ENCODE peak calls at places on chromosome 22, in six cellular contexts. Z, U, D, J, L and K are unnamed samples.
A peak's percentile ranks its signal among the peaks of the same experiment; 100 is the strongest.

GRCh38 chr22:21642584-21643448 is 714 bp downstream of the SDF2L1 start:
- DNase-seq in J (no peak), L (peak; percentile 75), Z (peak; percentile 44), D (peak; percentile 43), U (no peak), K (peak; percentile 66)

GRCh38 chr22:17970205-17970708 is 54.1 kb downstream of the MICAL3 start:
- DNase-seq in L (no peak), D (peak; percentile 65), Z (no peak), U (no peak), J (no peak), K (no peak)

GRCh38 chr22:47207846-47208554 is 445.6 kb downstream of the TBC1D22A start:
- DNase-seq in J (no peak), D (no peak), Z (no peak), L (no peak), U (no peak), K (no peak)

GRCh38 chr22:17098379-17098819 is 13.6 kb downstream of the IL17RA start:
- DNase-seq in L (peak; percentile 64), U (no peak), Z (no peak), J (no peak), D (no peak), K (no peak)

GRCh38 chr22:25346859-25347751 is 127.7 kb downstream of the CRYBB2 start:
- DNase-seq in J (no peak), Z (no peak), U (no peak), L (peak; percentile 59), D (no peak), K (no peak)

GRCh38 chr22:35552186-35552842 is 11.7 kb downstream of the RASD2 start:
- DNase-seq in Z (peak; percentile 58), L (no peak), U (no peak), D (no peak), J (no peak), K (no peak)

GRCh38 chr22:36027960-36028645 is 521 bp downstream of the RBFOX2 start:
- DNase-seq in U (no peak), L (no peak), D (no peak), J (no peak), Z (no peak), K (peak; percentile 84)

GRCh38 chr22:36369004-36369921 is 18.5 kb downstream of the MYH9 start:
- DNase-seq in L (no peak), J (no peak), D (no peak), U (no peak), Z (no peak), K (no peak)

GRCh38 chr22:20449819-20450550 is 12.4 kb upstream of the SCARF2 start:
- DNase-seq in U (no peak), L (no peak), J (no peak), D (no peak), Z (no peak), K (peak; percentile 21)

GRCh38 chr22:25896098-25896497 is 154.1 kb downstream of the MYO18B start:
- DNase-seq in L (no peak), D (no peak), Z (no peak), J (no peak), U (no peak), K (no peak)

GRCh38 chr22:47168441-47168840 is 406.0 kb downstream of the TBC1D22A start:
- DNase-seq in U (peak; percentile 5), J (no peak), L (peak; percentile 41), D (no peak), Z (no peak), K (peak; percentile 24)

GRCh38 chr22:32951807-32952153 is 106.4 kb downstream of the SYN3 start:
- DNase-seq in D (no peak), J (no peak), Z (no peak), L (no peak), U (no peak), K (peak; percentile 70)

GRCh38 chr22:16965560-16965959 is 42.5 kb downstream of the GAB4 start:
- DNase-seq in Z (no peak), U (no peak), J (no peak), D (no peak), L (no peak), K (peak; percentile 17)

GRCh38 chr22:47000888-47001287 is 238.4 kb downstream of the TBC1D22A start:
- DNase-seq in D (no peak), Z (no peak), J (peak; percentile 33), L (no peak), U (no peak), K (no peak)

GRCh38 chr22:36411589-36412258 is 24.0 kb upstream of the MYH9 start:
- DNase-seq in Z (peak; percentile 10), U (no peak), J (no peak), D (no peak), L (no peak), K (no peak)

GRCh38 chr22:17549655-17550054 is 13.6 kb upstream of the SLC25A18 start:
- DNase-seq in D (no peak), U (no peak), Z (no peak), J (no peak), L (no peak), K (no peak)

GRCh38 chr22:27436591-27436990 is 365.0 kb downstream of the MN1 start:
- DNase-seq in Z (no peak), L (no peak), U (no peak), D (no peak), J (no peak), K (no peak)

GRCh38 chr22:27435839-27436581 is 365.5 kb downstream of the MN1 start:
- DNase-seq in D (peak; percentile 34), J (no peak), U (peak; percentile 22), Z (no peak), L (no peak), K (peak; percentile 81)

GRCh38 chr22:27439131-27439530 is 362.4 kb downstream of the MN1 start:
- DNase-seq in J (no peak), Z (no peak), L (no peak), U (no peak), D (no peak), K (no peak)

GRCh38 chr22:27438271-27438980 is 363.1 kb downstream of the MN1 start:
- DNase-seq in L (no peak), U (peak; percentile 15), D (no peak), Z (no peak), J (no peak), K (no peak)

GRCh38 chr22:27437570-27437969 is 364.0 kb downstream of the MN1 start:
- DNase-seq in U (no peak), J (no peak), Z (no peak), L (no peak), D (no peak), K (no peak)
- H3K27ac ChIP-seq in U (no peak overlapping the region), J (no peak overlapping the region), Z (no peak overlapping the region), L (no peak overlapping the region), D (no peak overlapping the region), K (no peak overlapping the region)

GRCh38 chr22:19047993-19048392 is 74.2 kb downstream of the DGCR2 start:
- DNase-seq in L (peak; percentile 11), Z (no peak), J (no peak), D (no peak), U (no peak), K (peak; percentile 41)
- H3K36me3 ChIP-seq in L (peaks cover 97% of the 10 kb centered on the region), Z (peaks cover 55% of the 10 kb centered on the region), J (peaks cover 30% of the 10 kb centered on the region), D (peaks cover 45% of the 10 kb centered on the region), U (peaks cover 48% of the 10 kb centered on the region), K (no peaks in the 10 kb centered on the region)

GRCh38 chr22:38163844-38164577 is 17.6 kb downstream of the PLA2G6 start:
- DNase-seq in J (no peak), L (peak; percentile 42), Z (no peak), D (no peak), U (no peak), K (no peak)
- H3K4me3 ChIP-seq in J (no peak overlapping the region), L (no peak overlapping the region), Z (no peak overlapping the region), D (no peak overlapping the region), U (no peak overlapping the region), K (no peak overlapping the region)

DNA sequence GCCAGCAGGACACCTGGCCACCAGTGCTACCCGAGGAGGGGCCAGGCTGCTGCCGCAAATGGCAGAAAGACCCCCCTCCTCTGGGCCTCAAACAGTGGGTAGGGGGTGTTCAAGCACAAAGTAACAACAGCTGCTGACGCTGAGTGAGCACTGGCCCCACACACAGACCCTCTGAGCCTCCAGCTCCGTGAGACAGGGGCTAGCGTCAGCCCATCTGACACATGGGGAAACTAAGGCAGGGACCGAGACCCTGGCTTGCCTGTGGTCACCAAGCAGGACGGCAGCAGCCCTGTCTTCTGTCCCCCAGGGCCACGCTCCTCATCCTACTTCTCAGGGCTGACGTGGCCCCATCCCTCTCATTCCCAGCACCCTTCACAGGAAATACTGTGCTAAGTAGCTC is 36.5 kb downstream of the NUP50 start:
- DNase-seq in U (no peak), Z (no peak), D (no peak), L (no peak), J (no peak), K (no peak)
- H3K27ac ChIP-seq in U (no peak overlapping the region), Z (no peak overlapping the region), D (peak overlapping the region; percentile 99), L (no peak overlapping the region), J (no peak overlapping the region), K (no peak overlapping the region)

GRCh38 chr22:49776053-49776511 is 51.6 kb downstream of the BRD1 start:
- DNase-seq in J (no peak), L (no peak), Z (no peak), D (no peak), U (no peak), K (no peak)

GRCh38 chr22:49779226-49779625 is 48.4 kb downstream of the BRD1 start:
- DNase-seq in L (no peak), D (no peak), Z (no peak), U (no peak), J (no peak), K (no peak)

GRCh38 chr22:49779853-49780271 is 47.8 kb downstream of the BRD1 start:
- DNase-seq in J (no peak), U (no peak), D (no peak), L (no peak), Z (no peak), K (peak; percentile 57)

GRCh38 chr22:49776891-49777290 is 50.8 kb downstream of the BRD1 start:
- DNase-seq in U (no peak), Z (no peak), J (no peak), L (no peak), D (no peak), K (no peak)

DNA sequence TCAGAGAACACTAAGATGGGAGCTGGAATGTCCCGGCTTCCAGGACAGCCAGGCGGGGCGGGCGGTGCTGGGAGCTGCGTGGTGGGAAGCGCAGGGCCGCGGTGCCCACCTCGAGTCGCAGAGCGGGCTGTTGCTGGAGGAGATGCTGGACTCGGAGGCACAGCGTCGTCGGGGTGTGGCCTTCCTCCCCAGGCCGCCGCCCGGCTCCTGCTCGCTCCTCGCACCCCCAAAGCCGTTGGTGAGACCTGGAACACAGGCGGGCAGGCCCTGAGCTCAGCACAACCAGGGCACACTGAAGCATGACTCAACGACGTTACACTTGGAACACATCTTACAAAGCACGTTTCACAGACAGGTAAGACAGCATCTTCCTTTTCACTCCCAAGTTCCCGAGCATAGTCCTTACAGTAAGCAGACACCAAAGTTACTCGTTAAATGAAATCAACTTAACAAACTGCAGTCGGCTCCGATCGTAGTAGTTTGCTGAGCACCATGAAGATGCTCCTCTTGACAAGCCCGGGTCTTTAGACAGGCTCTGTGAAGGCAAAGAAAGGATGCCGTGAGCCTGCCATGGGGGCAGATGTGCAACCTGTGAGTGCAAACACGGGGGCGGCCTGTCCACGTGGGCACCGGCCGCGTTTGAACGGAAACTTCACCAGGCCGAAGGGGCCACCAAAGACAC is 50.0 kb downstream of the BRD1 start:
- DNase-seq in J (no peak), U (no peak), Z (no peak), D (no peak), L (no peak), K (no peak)
- H3K36me3 ChIP-seq in J (peaks cover 13% of the 10 kb centered on the region), U (peaks cover 38% of the 10 kb centered on the region), Z (peaks cover 25% of the 10 kb centered on the region), D (peaks cover 35% of the 10 kb centered on the region), L (peaks cover 60% of the 10 kb centered on the region), K (no peaks in the 10 kb centered on the region)

GRCh38 chr22:23197836-23198235 is 17.5 kb downstream of the BCR start:
- DNase-seq in U (no peak), L (no peak), J (no peak), D (no peak), Z (no peak), K (no peak)
- H3K4me3 ChIP-seq in U (no peak overlapping the region), L (no peak overlapping the region), J (no peak overlapping the region), D (no peak overlapping the region), Z (peak overlapping the region; percentile 20), K (no peak overlapping the region)

GRCh38 chr22:39463277-39463676 is 6.5 kb downstream of the MGAT3 start:
- DNase-seq in Z (no peak), U (no peak), D (no peak), L (no peak), J (no peak), K (no peak)
- H3K27ac ChIP-seq in Z (no peak overlapping the region), U (peak overlapping the region; percentile 75), D (no peak overlapping the region), L (peak overlapping the region; percentile 71), J (peak overlapping the region; percentile 70), K (no peak overlapping the region)